ENCODE peak calls at places on chromosomes 5 and 9, in five cellular contexts. N is cardiac muscle cell, C is OCI-LY7, U is heart right ventricle, R is hepatocyte. Z is an unnamed sample. For H3K4me1, the result is how much of the 10 kb centered on the place peaks cover.

GRCh38 chr5:82277613-82277986 is 554 bp downstream of the RPS23 start:
- DNase-seq in N (no peak), C (no peak), U (no peak), R (no peak), Z (no peak)

GRCh38 chr9:136721339-136722092 is 9.1 kb downstream of the DIPK1B start:
- DNase-seq in N (no peak), C (no peak), U (no peak), R (no peak), Z (no peak)

GRCh38 chr9:84070590-84070989 is 90.0 kb downstream of the RMI1 start:
- DNase-seq in N (no peak), C (no peak), U (no peak), R (no peak), Z (no peak)

GRCh38 chr5:95084757-95085156 is 200.1 kb downstream of the MCTP1 start:
- DNase-seq in N (no peak), C (no peak), U (no peak), R (no peak), Z (no peak)

GRCh38 chr9:127761491-127761904 is 17.0 kb downstream of the SH2D3C start:
- DNase-seq in N (no peak), C (no peak), U (no peak), R (no peak), Z (no peak)

GRCh38 chr9:111993319-111993718 is 96.7 kb downstream of the UGCG start:
- DNase-seq in N (no peak), C (no peak), U (no peak), R (no peak), Z (no peak)

GRCh38 chr9:107667700-107668099 is 178.1 kb upstream of the KLF4 start:
- DNase-seq in N (no peak), C (no peak), U (peak), R (no peak), Z (peak)

GRCh38 chr9:129834489-129835127 is 467 bp downstream of the C9orf78 start:
- DNase-seq in N (no peak), C (peak), U (no peak), R (peak), Z (no peak)

GRCh38 chr9:94945191-94946144 is 219.0 kb downstream of the AOPEP start:
- DNase-seq in N (peak), C (no peak), U (no peak), R (peak), Z (peak)

GRCh38 chr9:96084289-96084688 is 208.8 kb downstream of the ERCC6L2 start:
- DNase-seq in N (no peak), C (no peak), U (no peak), R (peak), Z (no peak)

GRCh38 chr5:163953883-163954282 is 448.5 kb downstream of the MAT2B start:
- DNase-seq in N (no peak), C (no peak), U (no peak), R (no peak), Z (no peak)

GRCh38 chr5:126188804-126189203 is 234.4 kb upstream of the GRAMD2B start:
- DNase-seq in N (no peak), C (no peak), U (no peak), R (no peak), Z (no peak)

GRCh38 chr9:108151161-108151586 is 661.6 kb upstream of the KLF4 start:
- DNase-seq in N (peak), C (no peak), U (peak), R (no peak), Z (peak)

GRCh38 chr5:74286734-74287705 is 353.5 kb downstream of the ENC1 start:
- DNase-seq in N (no peak), C (no peak), U (no peak), R (no peak), Z (no peak)
- H3K27ac ChIP-seq in N (no peak), C (no peak), U (no peak), R (no peak), Z (peak)

GRCh38 chr9:121278535-121279169 is 10.7 kb downstream of the GSN start:
- DNase-seq in N (peak), C (peak), U (no peak), R (peak), Z (no peak)
- H3K4me1 ChIP-seq in N (under half), C (under half), U (under half), R (half or more), Z (half or more)

DNA sequence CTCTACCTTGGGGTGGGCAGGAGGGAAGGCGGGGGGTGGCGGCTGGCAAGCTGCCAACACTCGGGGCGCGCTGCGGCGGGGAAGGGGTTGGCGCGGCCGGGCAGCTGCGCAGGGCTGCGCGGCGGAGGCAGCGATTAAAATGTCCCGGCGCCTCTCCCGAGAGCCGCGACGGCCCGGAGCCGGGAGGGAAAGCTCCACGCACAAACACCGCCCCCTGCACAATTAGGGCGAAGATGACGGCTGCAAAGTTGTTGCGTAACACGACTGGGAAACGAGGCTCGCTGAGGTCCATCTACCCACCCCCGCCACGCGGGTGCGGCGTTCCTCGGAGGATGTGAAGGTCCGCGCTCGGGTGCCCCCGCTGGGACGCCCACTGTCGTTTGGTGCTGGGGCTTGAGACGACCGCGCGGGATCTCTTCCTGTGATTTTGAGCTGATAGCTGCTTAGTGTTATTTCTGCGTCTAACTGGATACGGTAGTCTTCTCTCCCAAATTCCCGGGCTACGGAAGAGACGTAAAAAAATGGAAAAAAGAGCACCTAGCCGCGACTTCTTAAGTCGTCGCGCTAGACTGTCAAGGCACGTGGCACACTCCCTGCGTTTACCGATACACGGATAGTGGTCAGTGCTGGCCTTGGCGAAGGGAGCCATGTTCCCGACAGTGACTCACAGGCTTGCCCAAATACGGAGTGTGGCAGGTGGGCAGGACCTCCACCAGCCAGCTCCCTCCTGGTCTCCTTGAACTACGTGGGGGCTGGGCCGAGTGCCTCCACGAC is 958 bp upstream of the NFIL3 start:
- DNase-seq in N (peak), C (peak), U (peak), R (peak), Z (peak)
- TF ChIP-seq CTCF in N (peak), C (no peak), U (no peak), R (no peak), Z (peak)

DNA sequence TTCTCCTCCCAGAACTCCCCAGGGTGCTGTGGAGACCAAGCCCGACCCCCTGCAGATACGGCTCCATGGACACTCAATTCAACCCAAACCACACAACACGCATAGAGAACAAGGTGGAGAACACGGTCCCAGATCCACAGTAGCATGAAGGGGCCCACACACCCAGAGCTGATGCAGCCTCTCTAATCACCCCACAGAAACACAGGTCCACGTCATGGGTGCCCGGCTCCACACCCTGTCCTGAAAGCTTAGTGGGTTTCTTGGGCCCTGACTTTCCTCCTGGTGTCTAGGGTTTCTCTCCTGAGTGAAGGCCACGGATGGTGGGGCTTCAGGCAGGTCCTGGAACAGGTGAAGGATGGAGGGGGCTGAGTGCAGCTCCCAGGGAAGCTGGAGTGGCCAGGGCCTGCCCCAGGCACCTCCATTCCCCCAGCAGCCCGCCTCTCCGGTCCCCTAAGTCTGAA is 1.5 kb upstream of the SLC23A1 start:
- DNase-seq in N (no peak), C (no peak), U (no peak), R (no peak), Z (no peak)
- H3K27ac ChIP-seq in N (no peak), C (peak), U (peak), R (no peak), Z (peak)

DNA sequence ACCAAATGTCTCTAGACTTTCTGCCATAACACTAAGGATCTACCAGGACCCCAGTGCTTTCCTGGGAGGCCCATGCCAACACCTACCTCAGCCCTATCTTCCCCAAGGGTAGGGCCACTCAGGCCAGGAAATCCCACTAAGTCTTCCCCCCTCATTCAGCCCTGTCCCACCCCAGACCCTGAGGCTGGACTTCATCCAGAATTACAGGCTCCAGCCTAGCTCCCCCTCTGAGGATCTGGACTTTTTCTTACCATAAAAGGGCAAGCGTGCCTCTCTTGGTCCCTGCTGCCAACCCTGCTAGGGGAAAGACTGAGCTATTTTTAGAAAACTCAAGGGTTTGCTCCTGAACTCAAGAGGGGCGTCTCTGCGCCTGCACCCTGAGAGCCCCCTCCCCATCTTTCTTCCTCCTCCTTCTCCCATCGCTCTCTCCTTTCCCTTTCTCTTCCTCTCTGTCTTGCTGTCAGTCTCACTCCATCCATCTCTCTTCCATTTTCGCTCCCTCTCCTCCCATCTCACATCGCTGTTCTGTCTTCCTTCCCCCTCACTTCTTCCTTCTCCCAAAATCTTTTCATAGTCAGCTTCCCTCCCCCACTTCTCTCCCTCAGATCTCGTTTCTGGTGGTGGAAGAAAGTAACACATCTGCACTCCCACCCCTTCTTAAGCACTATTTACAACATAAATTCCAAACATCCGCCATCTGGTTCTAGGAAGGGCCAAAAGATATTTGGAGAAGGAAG is 38.1 kb upstream of the IL17B start:
- DNase-seq in N (peak), C (no peak), U (no peak), R (peak), Z (no peak)
- H3K4me1 ChIP-seq in N (half or more), C (under half), U (under half), R (half or more), Z (half or more)

Z was measured in left ventricle myocardium inferior.